ENCODE peak calls at places on chromosomes 4 and X, in four cellular contexts. One of them, this sample, is unnamed.

GRCh38 chrX:123740006-123740405 is 7.2 kb upstream of the THOC2 start:
- DNase-seq in K562: no peak
- DNase-seq in HepG2: no peak
- DNase-seq in HCT116: no peak
- DNase-seq in this sample: no peak

GRCh38 chrX:13652256-13653021 is 502 bp upstream of the TCEANC start:
- DNase-seq in K562: peak
- DNase-seq in HepG2: no peak
- DNase-seq in HCT116: peak
- DNase-seq in this sample: no peak

GRCh38 chr4:164134388-164134787 is 619.5 kb upstream of the SMIM31 start:
- DNase-seq in K562: no peak
- DNase-seq in HepG2: no peak
- DNase-seq in HCT116: no peak
- DNase-seq in this sample: no peak

GRCh38 chr4:56692576-56692975 is 11.5 kb upstream of the HOPX start:
- DNase-seq in K562: no peak
- DNase-seq in HepG2: no peak
- DNase-seq in HCT116: no peak
- DNase-seq in this sample: no peak

GRCh38 chr4:8362483-8362882 is 78.0 kb downstream of the ACOX3 start:
- DNase-seq in K562: no peak
- DNase-seq in HepG2: no peak
- DNase-seq in HCT116: no peak
- DNase-seq in this sample: no peak

GRCh38 chrX:66018585-66019309 is 21.1 kb downstream of the VSIG4 start:
- DNase-seq in K562: no peak
- DNase-seq in HepG2: no peak
- DNase-seq in HCT116: no peak
- DNase-seq in this sample: no peak

GRCh38 chrX:109732319-109732779 is 708 bp downstream of the ACSL4 start:
- DNase-seq in K562: peak
- DNase-seq in HepG2: no peak
- DNase-seq in HCT116: no peak
- DNase-seq in this sample: no peak

GRCh38 chr4:92387459-92388069 is 83.8 kb downstream of the GRID2 start:
- DNase-seq in K562: peak
- DNase-seq in HepG2: peak
- DNase-seq in HCT116: peak
- DNase-seq in this sample: peak

GRCh38 chr4:104677122-104677521 is 182.4 kb upstream of the CXXC4 start:
- DNase-seq in K562: no peak
- DNase-seq in HepG2: no peak
- DNase-seq in HCT116: no peak
- DNase-seq in this sample: no peak

GRCh38 chr4:95889662-95890061 is 49.8 kb downstream of the PDHA2 start:
- DNase-seq in K562: no peak
- DNase-seq in HepG2: no peak
- DNase-seq in HCT116: no peak
- DNase-seq in this sample: no peak

GRCh38 chrX:21487832-21488231 is 113.6 kb downstream of the CNKSR2 start:
- DNase-seq in K562: no peak
- DNase-seq in HepG2: peak
- DNase-seq in HCT116: no peak
- DNase-seq in this sample: no peak

GRCh38 chr4:91035276-91035675 is 908.1 kb downstream of the CCSER1 start:
- DNase-seq in K562: no peak
- DNase-seq in HepG2: no peak
- DNase-seq in HCT116: no peak
- DNase-seq in this sample: no peak

GRCh38 chrX:154305481-154306205 is 10.0 kb downstream of the TKTL1 start:
- DNase-seq in K562: no peak
- DNase-seq in HepG2: no peak
- DNase-seq in HCT116: no peak
- DNase-seq in this sample: no peak

GRCh38 chr4:153153339-153153851 is 50.8 kb upstream of the TRIM2 start:
- DNase-seq in K562: no peak
- DNase-seq in HepG2: no peak
- DNase-seq in HCT116: no peak
- DNase-seq in this sample: no peak

GRCh38 chr4:157978680-157979361 is 194.0 kb downstream of the GASK1B start:
- DNase-seq in K562: peak
- DNase-seq in HepG2: peak
- DNase-seq in HCT116: peak
- DNase-seq in this sample: peak

GRCh38 chrX:65451663-65452062 is 82.9 kb downstream of the LAS1L start:
- DNase-seq in K562: peak
- DNase-seq in HepG2: peak
- DNase-seq in HCT116: peak
- DNase-seq in this sample: peak

GRCh38 chr4:54940996-54941395 is 184.4 kb downstream of the KDR start:
- DNase-seq in K562: no peak
- DNase-seq in HepG2: no peak
- DNase-seq in HCT116: no peak
- DNase-seq in this sample: no peak

GRCh38 chrX:1582686-1583437 is 8.5 kb upstream of the AKAP17A start:
- DNase-seq in K562: peak
- DNase-seq in HepG2: peak
- DNase-seq in HCT116: peak
- DNase-seq in this sample: peak

GRCh38 chr4:34037280-34037679 is 2207.0 kb downstream of the ARAP2 start:
- DNase-seq in K562: no peak
- DNase-seq in HepG2: no peak
- DNase-seq in HCT116: no peak
- DNase-seq in this sample: no peak

GRCh38 chr4:25160714-25161598 is 707 bp upstream of the SEPSECS start:
- DNase-seq in K562: no peak
- DNase-seq in HepG2: peak
- DNase-seq in HCT116: no peak
- DNase-seq in this sample: no peak

DNA sequence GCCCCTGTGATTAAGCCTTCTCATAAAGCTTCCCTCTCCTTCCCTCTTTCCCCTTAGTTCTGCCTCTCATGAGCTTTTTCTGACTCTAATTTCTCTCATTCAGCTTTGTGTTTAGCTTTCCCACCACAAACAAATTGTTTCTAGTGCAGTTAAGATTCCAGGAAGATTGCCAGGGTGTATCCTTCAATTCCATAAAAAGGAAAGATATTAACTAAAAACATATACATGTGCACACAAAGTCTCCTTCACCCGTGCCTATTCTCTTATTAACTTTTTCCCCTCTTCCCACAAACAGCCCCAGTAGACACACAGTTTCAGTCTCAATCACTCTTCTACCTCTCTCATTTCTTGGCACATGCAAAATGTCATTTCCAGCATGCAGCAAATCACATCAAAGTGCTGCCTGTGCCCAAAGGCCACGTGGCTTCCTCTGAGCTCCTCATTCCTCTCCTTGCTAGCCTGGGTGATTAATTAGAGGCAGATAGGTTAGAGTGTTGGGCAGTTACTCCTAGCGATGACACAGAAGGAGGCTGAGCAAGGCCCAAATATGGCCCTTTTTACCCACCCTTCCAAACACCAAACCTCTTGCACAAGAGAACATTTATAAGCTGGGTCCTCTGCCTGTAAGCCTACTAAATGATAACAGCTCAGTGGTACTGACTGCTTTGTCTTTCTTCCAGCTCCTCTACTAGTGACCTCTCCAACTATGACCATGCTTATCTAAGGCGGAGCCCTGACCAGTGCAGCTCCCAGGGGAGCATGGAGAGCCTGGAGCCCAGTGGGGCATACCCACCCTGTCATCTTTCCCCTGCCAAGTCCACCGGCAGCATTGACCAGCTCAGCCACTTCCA is 159.6 kb downstream of the SOWAHB start:
- DNase-seq in K562: no peak
- DNase-seq in HepG2: no peak
- DNase-seq in HCT116: no peak
- DNase-seq in this sample: no peak
- TF ChIP-seq POLR2AphosphoS5 in K562: no peak
- TF ChIP-seq POLR2AphosphoS5 in HepG2: no peak
- TF ChIP-seq POLR2AphosphoS5 in HCT116: no peak
- TF ChIP-seq POLR2AphosphoS5 in this sample: no peak

DNA sequence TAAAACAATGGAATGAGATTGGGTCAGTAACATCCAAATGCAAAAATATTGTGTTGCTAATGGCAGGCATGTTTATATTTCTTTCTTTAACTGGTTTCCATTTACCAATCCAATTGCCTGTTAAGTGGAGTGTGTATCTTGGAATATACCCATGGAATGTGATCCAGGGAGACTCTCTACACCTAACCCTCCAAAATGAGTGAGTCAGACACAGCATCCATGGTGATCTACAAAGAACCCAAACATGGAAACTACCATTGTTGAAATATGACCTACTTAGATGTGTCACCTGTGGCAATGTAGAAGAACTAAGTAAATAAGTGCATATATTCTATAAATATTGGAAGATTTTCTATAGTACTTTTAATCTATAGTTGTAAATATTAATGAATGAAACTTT is 110.3 kb downstream of the AREG start:
- DNase-seq in K562: no peak
- DNase-seq in HepG2: peak
- DNase-seq in HCT116: no peak
- DNase-seq in this sample: no peak
- TF ChIP-seq TCF7L2 in K562: no peak
- TF ChIP-seq TCF7L2 in HepG2: no peak
- TF ChIP-seq TCF7L2 in HCT116: no peak
- TF ChIP-seq TCF7L2 in this sample: no peak

GRCh38 chr4:156970501-156971167 is 965 bp downstream of the PDGFC start:
- DNase-seq in K562: no peak
- DNase-seq in HepG2: peak
- DNase-seq in HCT116: no peak
- DNase-seq in this sample: no peak
- TF ChIP-seq POLR2AphosphoS5 in K562: no peak
- TF ChIP-seq POLR2AphosphoS5 in HepG2: no peak
- TF ChIP-seq POLR2AphosphoS5 in HCT116: no peak
- TF ChIP-seq POLR2AphosphoS5 in this sample: no peak

GRCh38 chr4:52945982-52946381 is 83.9 kb downstream of the RASL11B start:
- DNase-seq in K562: no peak
- DNase-seq in HepG2: no peak
- DNase-seq in HCT116: no peak
- DNase-seq in this sample: no peak

GRCh38 chr4:52943644-52944043 is 81.5 kb downstream of the RASL11B start:
- DNase-seq in K562: no peak
- DNase-seq in HepG2: no peak
- DNase-seq in HCT116: no peak
- DNase-seq in this sample: no peak

GRCh38 chr4:52945499-52945898 is 83.4 kb downstream of the RASL11B start:
- DNase-seq in K562: peak
- DNase-seq in HepG2: no peak
- DNase-seq in HCT116: no peak
- DNase-seq in this sample: no peak

GRCh38 chr4:52941450-52941849 is 79.3 kb downstream of the RASL11B start:
- DNase-seq in K562: no peak
- DNase-seq in HepG2: no peak
- DNase-seq in HCT116: no peak
- DNase-seq in this sample: no peak

DNA sequence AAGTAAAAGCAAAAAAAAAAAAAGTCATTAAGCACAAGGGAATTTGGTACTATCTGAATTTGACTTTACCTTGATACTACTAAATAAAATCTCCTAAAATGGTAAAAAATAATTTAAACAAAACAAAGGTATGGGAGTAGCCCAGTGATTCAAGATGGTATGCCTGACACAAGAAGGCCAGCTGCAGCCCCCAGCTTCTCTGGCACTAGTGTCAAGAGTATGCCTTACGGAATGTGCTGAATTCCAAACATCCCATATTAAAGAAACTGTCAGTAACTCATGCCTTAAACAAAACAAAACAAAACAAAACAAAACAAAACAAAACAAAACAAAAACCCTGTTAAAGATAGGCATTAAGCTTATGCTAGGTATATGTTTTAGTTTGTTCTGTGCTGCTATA is 80.8 kb downstream of the RASL11B start:
- DNase-seq in K562: no peak
- DNase-seq in HepG2: no peak
- DNase-seq in HCT116: no peak
- DNase-seq in this sample: no peak
- TF ChIP-seq TCF7L2 in K562: no peak
- TF ChIP-seq TCF7L2 in HepG2: no peak
- TF ChIP-seq TCF7L2 in HCT116: no peak
- TF ChIP-seq TCF7L2 in this sample: no peak

GRCh38 chrX:132219343-132219768 is at the start of gene RAP2C:
- DNase-seq in K562: peak
- DNase-seq in HepG2: peak
- DNase-seq in HCT116: peak
- DNase-seq in this sample: peak
- TF ChIP-seq POLR2AphosphoS5 in K562: no peak
- TF ChIP-seq POLR2AphosphoS5 in HepG2: no peak
- TF ChIP-seq POLR2AphosphoS5 in HCT116: peak
- TF ChIP-seq POLR2AphosphoS5 in this sample: no peak